ENCODE peak calls at places on chromosomes 7 and 10, in eight cellular contexts. One of them, this sample, is unnamed.

GRCh38 chr7:92251181-92251580 is 5.4 kb downstream of the ANKIB1 start:
- DNase-seq in ureter: no peak
- DNase-seq in A172: no peak
- DNase-seq in choroid plexus epithelial cell: no peak
- DNase-seq in SJSA1: no peak
- DNase-seq in heart right ventricle: no peak
- DNase-seq in psoas muscle: no peak
- DNase-seq in stimulated activated CD8-positive, alpha-beta memory T cell treated with anti-CD3 and anti-CD28 coated beads, Interleukin-12 subunit alpha, Interleukin-12 subunit beta, amount 100 ng/mL, for 4 hours: no peak
- DNase-seq in this sample: no peak

GRCh38 chr7:65434307-65434706 is 60.7 kb downstream of the ZNF92 start:
- DNase-seq in ureter: no peak
- DNase-seq in A172: no peak
- DNase-seq in choroid plexus epithelial cell: no peak
- DNase-seq in SJSA1: no peak
- DNase-seq in heart right ventricle: no peak
- DNase-seq in psoas muscle: no peak
- DNase-seq in stimulated activated CD8-positive, alpha-beta memory T cell treated with anti-CD3 and anti-CD28 coated beads, Interleukin-12 subunit alpha, Interleukin-12 subunit beta, amount 100 ng/mL, for 4 hours: no peak
- DNase-seq in this sample: no peak

GRCh38 chr7:123645516-123645915 is 10.2 kb upstream of the LMOD2 start:
- DNase-seq in ureter: no peak
- DNase-seq in A172: peak; percentile 11
- DNase-seq in choroid plexus epithelial cell: no peak
- DNase-seq in SJSA1: no peak
- DNase-seq in heart right ventricle: peak; percentile 77
- DNase-seq in psoas muscle: peak; percentile 80
- DNase-seq in stimulated activated CD8-positive, alpha-beta memory T cell treated with anti-CD3 and anti-CD28 coated beads, Interleukin-12 subunit alpha, Interleukin-12 subunit beta, amount 100 ng/mL, for 4 hours: no peak
- DNase-seq in this sample: no peak

GRCh38 chr7:110568932-110569331 is 522.0 kb upstream of the LRRN3 start:
- DNase-seq in ureter: no peak
- DNase-seq in A172: no peak
- DNase-seq in choroid plexus epithelial cell: no peak
- DNase-seq in SJSA1: no peak
- DNase-seq in heart right ventricle: no peak
- DNase-seq in psoas muscle: no peak
- DNase-seq in stimulated activated CD8-positive, alpha-beta memory T cell treated with anti-CD3 and anti-CD28 coated beads, Interleukin-12 subunit alpha, Interleukin-12 subunit beta, amount 100 ng/mL, for 4 hours: no peak
- DNase-seq in this sample: no peak

GRCh38 chr10:5871596-5871995 is 18.1 kb downstream of the ANKRD16 start:
- DNase-seq in ureter: no peak
- DNase-seq in A172: no peak
- DNase-seq in choroid plexus epithelial cell: no peak
- DNase-seq in SJSA1: no peak
- DNase-seq in heart right ventricle: no peak
- DNase-seq in psoas muscle: no peak
- DNase-seq in stimulated activated CD8-positive, alpha-beta memory T cell treated with anti-CD3 and anti-CD28 coated beads, Interleukin-12 subunit alpha, Interleukin-12 subunit beta, amount 100 ng/mL, for 4 hours: no peak
- DNase-seq in this sample: no peak

GRCh38 chr10:86652361-86653202 is 1.8 kb upstream of the OPN4 start:
- DNase-seq in ureter: no peak
- DNase-seq in A172: peak; percentile 35
- DNase-seq in choroid plexus epithelial cell: no peak
- DNase-seq in SJSA1: no peak
- DNase-seq in heart right ventricle: no peak
- DNase-seq in psoas muscle: no peak
- DNase-seq in stimulated activated CD8-positive, alpha-beta memory T cell treated with anti-CD3 and anti-CD28 coated beads, Interleukin-12 subunit alpha, Interleukin-12 subunit beta, amount 100 ng/mL, for 4 hours: no peak
- DNase-seq in this sample: no peak

GRCh38 chr7:7746419-7746818 is 28.0 kb upstream of the RPA3 start:
- DNase-seq in ureter: no peak
- DNase-seq in A172: no peak
- DNase-seq in choroid plexus epithelial cell: no peak
- DNase-seq in SJSA1: no peak
- DNase-seq in heart right ventricle: no peak
- DNase-seq in psoas muscle: no peak
- DNase-seq in stimulated activated CD8-positive, alpha-beta memory T cell treated with anti-CD3 and anti-CD28 coated beads, Interleukin-12 subunit alpha, Interleukin-12 subunit beta, amount 100 ng/mL, for 4 hours: no peak
- DNase-seq in this sample: no peak

GRCh38 chr7:44625899-44626511 is 19.6 kb downstream of the OGDH start:
- DNase-seq in ureter: no peak
- DNase-seq in A172: no peak
- DNase-seq in choroid plexus epithelial cell: no peak
- DNase-seq in SJSA1: no peak
- DNase-seq in heart right ventricle: no peak
- DNase-seq in psoas muscle: no peak
- DNase-seq in stimulated activated CD8-positive, alpha-beta memory T cell treated with anti-CD3 and anti-CD28 coated beads, Interleukin-12 subunit alpha, Interleukin-12 subunit beta, amount 100 ng/mL, for 4 hours: no peak
- DNase-seq in this sample: no peak

GRCh38 chr7:131773413-131773812 is 217.0 kb upstream of the PODXL start:
- DNase-seq in ureter: no peak
- DNase-seq in A172: no peak
- DNase-seq in choroid plexus epithelial cell: no peak
- DNase-seq in SJSA1: no peak
- DNase-seq in heart right ventricle: no peak
- DNase-seq in psoas muscle: no peak
- DNase-seq in stimulated activated CD8-positive, alpha-beta memory T cell treated with anti-CD3 and anti-CD28 coated beads, Interleukin-12 subunit alpha, Interleukin-12 subunit beta, amount 100 ng/mL, for 4 hours: no peak
- DNase-seq in this sample: no peak

GRCh38 chr7:93601363-93601762 is 26.8 kb upstream of the CALCR start:
- DNase-seq in ureter: no peak
- DNase-seq in A172: no peak
- DNase-seq in choroid plexus epithelial cell: peak; percentile 9
- DNase-seq in SJSA1: no peak
- DNase-seq in heart right ventricle: no peak
- DNase-seq in psoas muscle: no peak
- DNase-seq in stimulated activated CD8-positive, alpha-beta memory T cell treated with anti-CD3 and anti-CD28 coated beads, Interleukin-12 subunit alpha, Interleukin-12 subunit beta, amount 100 ng/mL, for 4 hours: no peak
- DNase-seq in this sample: no peak

GRCh38 chr10:42874713-42875387 is 92.3 kb downstream of the BMS1 start:
- DNase-seq in ureter: peak; percentile 39
- DNase-seq in A172: no peak
- DNase-seq in choroid plexus epithelial cell: no peak
- DNase-seq in SJSA1: no peak
- DNase-seq in heart right ventricle: no peak
- DNase-seq in psoas muscle: no peak
- DNase-seq in stimulated activated CD8-positive, alpha-beta memory T cell treated with anti-CD3 and anti-CD28 coated beads, Interleukin-12 subunit alpha, Interleukin-12 subunit beta, amount 100 ng/mL, for 4 hours: no peak
- DNase-seq in this sample: no peak

GRCh38 chr10:26790596-26790995 is 70.2 kb downstream of the ABI1 start:
- DNase-seq in ureter: no peak
- DNase-seq in A172: no peak
- DNase-seq in choroid plexus epithelial cell: no peak
- DNase-seq in SJSA1: no peak
- DNase-seq in heart right ventricle: no peak
- DNase-seq in psoas muscle: no peak
- DNase-seq in stimulated activated CD8-positive, alpha-beta memory T cell treated with anti-CD3 and anti-CD28 coated beads, Interleukin-12 subunit alpha, Interleukin-12 subunit beta, amount 100 ng/mL, for 4 hours: no peak
- DNase-seq in this sample: no peak

GRCh38 chr7:8594115-8594514 is 160.7 kb downstream of the NXPH1 start:
- DNase-seq in ureter: no peak
- DNase-seq in A172: no peak
- DNase-seq in choroid plexus epithelial cell: no peak
- DNase-seq in SJSA1: no peak
- DNase-seq in heart right ventricle: no peak
- DNase-seq in psoas muscle: no peak
- DNase-seq in stimulated activated CD8-positive, alpha-beta memory T cell treated with anti-CD3 and anti-CD28 coated beads, Interleukin-12 subunit alpha, Interleukin-12 subunit beta, amount 100 ng/mL, for 4 hours: no peak
- DNase-seq in this sample: no peak

GRCh38 chr7:17046666-17047065 is 164.9 kb upstream of the AGR3 start:
- DNase-seq in ureter: no peak
- DNase-seq in A172: no peak
- DNase-seq in choroid plexus epithelial cell: no peak
- DNase-seq in SJSA1: no peak
- DNase-seq in heart right ventricle: no peak
- DNase-seq in psoas muscle: no peak
- DNase-seq in stimulated activated CD8-positive, alpha-beta memory T cell treated with anti-CD3 and anti-CD28 coated beads, Interleukin-12 subunit alpha, Interleukin-12 subunit beta, amount 100 ng/mL, for 4 hours: no peak
- DNase-seq in this sample: no peak

GRCh38 chr10:60312818-60313588 is 76.7 kb downstream of the ANK3 start:
- DNase-seq in ureter: no peak
- DNase-seq in A172: peak; percentile 72
- DNase-seq in choroid plexus epithelial cell: peak; percentile 59
- DNase-seq in SJSA1: no peak
- DNase-seq in heart right ventricle: no peak
- DNase-seq in psoas muscle: no peak
- DNase-seq in stimulated activated CD8-positive, alpha-beta memory T cell treated with anti-CD3 and anti-CD28 coated beads, Interleukin-12 subunit alpha, Interleukin-12 subunit beta, amount 100 ng/mL, for 4 hours: no peak
- DNase-seq in this sample: no peak

GRCh38 chr10:86688398-86688921 is 20.1 kb downstream of the LDB3 start:
- DNase-seq in ureter: peak; percentile 70
- DNase-seq in A172: peak; percentile 64
- DNase-seq in choroid plexus epithelial cell: peak; percentile 85
- DNase-seq in SJSA1: peak; percentile 66
- DNase-seq in heart right ventricle: peak; percentile 62
- DNase-seq in psoas muscle: peak; percentile 77
- DNase-seq in stimulated activated CD8-positive, alpha-beta memory T cell treated with anti-CD3 and anti-CD28 coated beads, Interleukin-12 subunit alpha, Interleukin-12 subunit beta, amount 100 ng/mL, for 4 hours: no peak
- DNase-seq in this sample: peak; percentile 66

GRCh38 chr7:100585511-100586265 is at the start of gene LRCH4:
- DNase-seq in ureter: peak; percentile 72
- DNase-seq in A172: no peak
- DNase-seq in choroid plexus epithelial cell: peak; percentile 32
- DNase-seq in SJSA1: no peak
- DNase-seq in heart right ventricle: no peak
- DNase-seq in psoas muscle: no peak
- DNase-seq in stimulated activated CD8-positive, alpha-beta memory T cell treated with anti-CD3 and anti-CD28 coated beads, Interleukin-12 subunit alpha, Interleukin-12 subunit beta, amount 100 ng/mL, for 4 hours: no peak
- DNase-seq in this sample: no peak

GRCh38 chr10:6133331-6134098 is 44.7 kb downstream of the RBM17 start:
- DNase-seq in ureter: no peak
- DNase-seq in A172: no peak
- DNase-seq in choroid plexus epithelial cell: no peak
- DNase-seq in SJSA1: no peak
- DNase-seq in heart right ventricle: no peak
- DNase-seq in psoas muscle: no peak
- DNase-seq in stimulated activated CD8-positive, alpha-beta memory T cell treated with anti-CD3 and anti-CD28 coated beads, Interleukin-12 subunit alpha, Interleukin-12 subunit beta, amount 100 ng/mL, for 4 hours: no peak
- DNase-seq in this sample: no peak

GRCh38 chr10:43216931-43217562 is 49.8 kb downstream of the RASGEF1A start:
- DNase-seq in ureter: no peak
- DNase-seq in A172: no peak
- DNase-seq in choroid plexus epithelial cell: no peak
- DNase-seq in SJSA1: no peak
- DNase-seq in heart right ventricle: no peak
- DNase-seq in psoas muscle: peak; percentile 9
- DNase-seq in stimulated activated CD8-positive, alpha-beta memory T cell treated with anti-CD3 and anti-CD28 coated beads, Interleukin-12 subunit alpha, Interleukin-12 subunit beta, amount 100 ng/mL, for 4 hours: no peak
- DNase-seq in this sample: no peak

GRCh38 chr10:130757821-130758489 is 553.6 kb downstream of the TCERG1L start:
- DNase-seq in ureter: no peak
- DNase-seq in A172: no peak
- DNase-seq in choroid plexus epithelial cell: no peak
- DNase-seq in SJSA1: no peak
- DNase-seq in heart right ventricle: no peak
- DNase-seq in psoas muscle: peak; percentile 26
- DNase-seq in stimulated activated CD8-positive, alpha-beta memory T cell treated with anti-CD3 and anti-CD28 coated beads, Interleukin-12 subunit alpha, Interleukin-12 subunit beta, amount 100 ng/mL, for 4 hours: no peak
- DNase-seq in this sample: no peak

GRCh38 chr10:1171182-1171581 is 115.0 kb downstream of the WDR37 start:
- DNase-seq in ureter: no peak
- DNase-seq in A172: no peak
- DNase-seq in choroid plexus epithelial cell: no peak
- DNase-seq in SJSA1: no peak
- DNase-seq in heart right ventricle: no peak
- DNase-seq in psoas muscle: no peak
- DNase-seq in stimulated activated CD8-positive, alpha-beta memory T cell treated with anti-CD3 and anti-CD28 coated beads, Interleukin-12 subunit alpha, Interleukin-12 subunit beta, amount 100 ng/mL, for 4 hours: no peak
- DNase-seq in this sample: no peak

GRCh38 chr7:33716581-33717477 is 188.5 kb upstream of the BMPER start:
- DNase-seq in ureter: no peak
- DNase-seq in A172: peak; percentile 75
- DNase-seq in choroid plexus epithelial cell: peak; percentile 85
- DNase-seq in SJSA1: no peak
- DNase-seq in heart right ventricle: no peak
- DNase-seq in psoas muscle: no peak
- DNase-seq in stimulated activated CD8-positive, alpha-beta memory T cell treated with anti-CD3 and anti-CD28 coated beads, Interleukin-12 subunit alpha, Interleukin-12 subunit beta, amount 100 ng/mL, for 4 hours: no peak
- DNase-seq in this sample: no peak

GRCh38 chr10:2831509-2831908 is 235.8 kb upstream of the PFKP start:
- DNase-seq in ureter: no peak
- DNase-seq in A172: no peak
- DNase-seq in choroid plexus epithelial cell: no peak
- DNase-seq in SJSA1: no peak
- DNase-seq in heart right ventricle: no peak
- DNase-seq in psoas muscle: no peak
- DNase-seq in stimulated activated CD8-positive, alpha-beta memory T cell treated with anti-CD3 and anti-CD28 coated beads, Interleukin-12 subunit alpha, Interleukin-12 subunit beta, amount 100 ng/mL, for 4 hours: no peak
- DNase-seq in this sample: no peak

GRCh38 chr7:155769701-155770100 is 42.6 kb downstream of the SHH start:
- DNase-seq in ureter: no peak
- DNase-seq in A172: no peak
- DNase-seq in choroid plexus epithelial cell: peak; percentile 54
- DNase-seq in SJSA1: no peak
- DNase-seq in heart right ventricle: no peak
- DNase-seq in psoas muscle: no peak
- DNase-seq in stimulated activated CD8-positive, alpha-beta memory T cell treated with anti-CD3 and anti-CD28 coated beads, Interleukin-12 subunit alpha, Interleukin-12 subunit beta, amount 100 ng/mL, for 4 hours: no peak
- DNase-seq in this sample: no peak

GRCh38 chr10:76115131-76115470 is 683.7 kb downstream of the LRMDA start:
- DNase-seq in ureter: no peak
- DNase-seq in A172: no peak
- DNase-seq in choroid plexus epithelial cell: no peak
- DNase-seq in SJSA1: no peak
- DNase-seq in heart right ventricle: no peak
- DNase-seq in psoas muscle: no peak
- DNase-seq in stimulated activated CD8-positive, alpha-beta memory T cell treated with anti-CD3 and anti-CD28 coated beads, Interleukin-12 subunit alpha, Interleukin-12 subunit beta, amount 100 ng/mL, for 4 hours: no peak
- DNase-seq in this sample: no peak

GRCh38 chr7:69698109-69698840 is 100.0 kb downstream of the AUTS2 start:
- DNase-seq in ureter: no peak
- DNase-seq in A172: no peak
- DNase-seq in choroid plexus epithelial cell: no peak
- DNase-seq in SJSA1: no peak
- DNase-seq in heart right ventricle: no peak
- DNase-seq in psoas muscle: no peak
- DNase-seq in stimulated activated CD8-positive, alpha-beta memory T cell treated with anti-CD3 and anti-CD28 coated beads, Interleukin-12 subunit alpha, Interleukin-12 subunit beta, amount 100 ng/mL, for 4 hours: no peak
- DNase-seq in this sample: no peak

GRCh38 chr7:72408966-72409637 is 3.0 kb downstream of the CALN1 start:
- DNase-seq in ureter: no peak
- DNase-seq in A172: no peak
- DNase-seq in choroid plexus epithelial cell: no peak
- DNase-seq in SJSA1: no peak
- DNase-seq in heart right ventricle: no peak
- DNase-seq in psoas muscle: no peak
- DNase-seq in stimulated activated CD8-positive, alpha-beta memory T cell treated with anti-CD3 and anti-CD28 coated beads, Interleukin-12 subunit alpha, Interleukin-12 subunit beta, amount 100 ng/mL, for 4 hours: no peak
- DNase-seq in this sample: no peak

GRCh38 chr10:44752451-44753441 is 158.4 kb upstream of the TMEM72 start:
- DNase-seq in ureter: no peak
- DNase-seq in A172: peak; percentile 97
- DNase-seq in choroid plexus epithelial cell: peak; percentile 94
- DNase-seq in SJSA1: peak; percentile 62
- DNase-seq in heart right ventricle: no peak
- DNase-seq in psoas muscle: no peak
- DNase-seq in stimulated activated CD8-positive, alpha-beta memory T cell treated with anti-CD3 and anti-CD28 coated beads, Interleukin-12 subunit alpha, Interleukin-12 subunit beta, amount 100 ng/mL, for 4 hours: no peak
- DNase-seq in this sample: no peak

GRCh38 chr10:67306588-67307205 is 380.9 kb downstream of the LRRTM3 start:
- DNase-seq in ureter: no peak
- DNase-seq in A172: peak; percentile 32
- DNase-seq in choroid plexus epithelial cell: peak; percentile 31
- DNase-seq in SJSA1: no peak
- DNase-seq in heart right ventricle: no peak
- DNase-seq in psoas muscle: no peak
- DNase-seq in stimulated activated CD8-positive, alpha-beta memory T cell treated with anti-CD3 and anti-CD28 coated beads, Interleukin-12 subunit alpha, Interleukin-12 subunit beta, amount 100 ng/mL, for 4 hours: no peak
- DNase-seq in this sample: no peak

GRCh38 chr7:47405921-47406765 is 175.8 kb downstream of the TNS3 start:
- DNase-seq in ureter: peak; percentile 73
- DNase-seq in A172: peak; percentile 34
- DNase-seq in choroid plexus epithelial cell: peak; percentile 51
- DNase-seq in SJSA1: peak; percentile 78
- DNase-seq in heart right ventricle: peak; percentile 65
- DNase-seq in psoas muscle: peak; percentile 84
- DNase-seq in stimulated activated CD8-positive, alpha-beta memory T cell treated with anti-CD3 and anti-CD28 coated beads, Interleukin-12 subunit alpha, Interleukin-12 subunit beta, amount 100 ng/mL, for 4 hours: no peak
- DNase-seq in this sample: no peak

GRCh38 chr10:119078422-119079179 is 2.0 kb downstream of the EIF3A start:
- DNase-seq in ureter: no peak
- DNase-seq in A172: no peak
- DNase-seq in choroid plexus epithelial cell: no peak
- DNase-seq in SJSA1: no peak
- DNase-seq in heart right ventricle: no peak
- DNase-seq in psoas muscle: no peak
- DNase-seq in stimulated activated CD8-positive, alpha-beta memory T cell treated with anti-CD3 and anti-CD28 coated beads, Interleukin-12 subunit alpha, Interleukin-12 subunit beta, amount 100 ng/mL, for 4 hours: no peak
- DNase-seq in this sample: no peak

GRCh38 chr7:119733480-119733879 is 539.5 kb upstream of the KCND2 start:
- DNase-seq in ureter: no peak
- DNase-seq in A172: no peak
- DNase-seq in choroid plexus epithelial cell: peak; percentile 9
- DNase-seq in SJSA1: no peak
- DNase-seq in heart right ventricle: no peak
- DNase-seq in psoas muscle: no peak
- DNase-seq in stimulated activated CD8-positive, alpha-beta memory T cell treated with anti-CD3 and anti-CD28 coated beads, Interleukin-12 subunit alpha, Interleukin-12 subunit beta, amount 100 ng/mL, for 4 hours: no peak
- DNase-seq in this sample: no peak

GRCh38 chr7:51324206-51324884 is 7.7 kb upstream of the COBL start:
- DNase-seq in ureter: no peak
- DNase-seq in A172: no peak
- DNase-seq in choroid plexus epithelial cell: no peak
- DNase-seq in SJSA1: no peak
- DNase-seq in heart right ventricle: no peak
- DNase-seq in psoas muscle: no peak
- DNase-seq in stimulated activated CD8-positive, alpha-beta memory T cell treated with anti-CD3 and anti-CD28 coated beads, Interleukin-12 subunit alpha, Interleukin-12 subunit beta, amount 100 ng/mL, for 4 hours: no peak
- DNase-seq in this sample: no peak

GRCh38 chr10:99993994-99994689 is 15.6 kb downstream of the DNMBP start:
- DNase-seq in ureter: no peak
- DNase-seq in A172: peak; percentile 96
- DNase-seq in choroid plexus epithelial cell: peak; percentile 94
- DNase-seq in SJSA1: peak; percentile 83
- DNase-seq in heart right ventricle: peak; percentile 60
- DNase-seq in psoas muscle: peak; percentile 65
- DNase-seq in stimulated activated CD8-positive, alpha-beta memory T cell treated with anti-CD3 and anti-CD28 coated beads, Interleukin-12 subunit alpha, Interleukin-12 subunit beta, amount 100 ng/mL, for 4 hours: peak; percentile 43
- DNase-seq in this sample: peak; percentile 53

This sample was measured in stimulated activated effector memory CD8-positive, alpha-beta T cell treated with anti-CD3 and anti-CD28 coated beads, Interleukin-12 subunit alpha, Interleukin-12 subunit beta, amount 100 ng/mL, for 72 hours.